ENCODE peak calls at places on chromosomes 7 and 10, in four cellular contexts. One of them, this sample, is unnamed.

GRCh38 chr7:80298201-80298600 is 163.6 kb downstream of the GNAI1 start:
- DNase-seq in H9: no peak
- DNase-seq in H1: no peak
- DNase-seq in IMR-90: peak; percentile 26
- DNase-seq in this sample: no peak

GRCh38 chr7:29270979-29271658 is 76.5 kb downstream of the CHN2 start:
- DNase-seq in H9: no peak
- DNase-seq in IMR-90: no peak
- DNase-seq in H1: no peak
- DNase-seq in this sample: no peak

GRCh38 chr10:129047001-129047400 is 420.0 kb upstream of the MGMT start:
- DNase-seq in H9: no peak
- DNase-seq in IMR-90: peak; percentile 8
- DNase-seq in H1: no peak
- DNase-seq in this sample: no peak

GRCh38 chr7:71034243-71034642 is 97.7 kb upstream of the GALNT17 start:
- DNase-seq in H9: no peak
- DNase-seq in IMR-90: no peak
- DNase-seq in H1: no peak
- DNase-seq in this sample: no peak

GRCh38 chr7:29255839-29256782 is 61.5 kb downstream of the CHN2 start:
- DNase-seq in H1: no peak
- DNase-seq in H9: no peak
- DNase-seq in IMR-90: no peak
- DNase-seq in this sample: no peak

GRCh38 chr10:22850541-22850940 is 77.3 kb upstream of the ARMC3 start:
- DNase-seq in H1: no peak
- DNase-seq in H9: no peak
- DNase-seq in IMR-90: no peak
- DNase-seq in this sample: no peak

GRCh38 chr10:53997953-53998352 is 803.1 kb downstream of the PCDH15 start:
- DNase-seq in H1: no peak
- DNase-seq in IMR-90: no peak
- DNase-seq in H9: no peak
- DNase-seq in this sample: no peak

GRCh38 chr7:154177584-154177983 is 125.4 kb downstream of the DPP6 start:
- DNase-seq in H1: no peak
- DNase-seq in IMR-90: no peak
- DNase-seq in H9: no peak
- DNase-seq in this sample: no peak

GRCh38 chr10:42149027-42149700 is 489.2 kb downstream of the ZNF33B start:
- DNase-seq in IMR-90: no peak
- DNase-seq in H1: no peak
- DNase-seq in H9: no peak
- DNase-seq in this sample: no peak

DNA sequence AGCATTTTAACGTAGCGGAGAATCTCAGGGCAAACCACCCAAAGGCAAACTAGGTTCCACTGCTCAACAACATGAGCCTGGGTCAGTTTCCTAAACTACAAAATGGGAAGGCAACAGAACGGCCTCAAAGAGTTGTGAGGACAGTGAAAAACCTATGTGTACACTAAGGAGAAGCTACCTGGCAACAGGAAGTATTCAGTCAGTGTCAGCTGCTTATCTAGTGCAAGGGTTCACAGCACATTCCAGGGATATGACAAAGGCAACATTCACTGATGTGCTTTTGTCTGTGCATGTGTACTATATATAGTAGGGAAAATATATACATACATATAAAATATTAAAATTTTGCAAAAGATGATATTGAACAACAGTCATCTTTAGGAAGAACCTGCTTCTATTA is 17.2 kb downstream of the NUDCD3 start:
- DNase-seq in IMR-90: peak; percentile 45
- DNase-seq in H9: no peak
- DNase-seq in H1: no peak
- DNase-seq in this sample: no peak
- H2AK5ac ChIP-seq in IMR-90: no peak overlapping the region
- H2AK5ac ChIP-seq in H9: no peak overlapping the region
- H2AK5ac ChIP-seq in H1: no peak overlapping the region
- H2AK5ac ChIP-seq in this sample: no peak overlapping the region

DNA sequence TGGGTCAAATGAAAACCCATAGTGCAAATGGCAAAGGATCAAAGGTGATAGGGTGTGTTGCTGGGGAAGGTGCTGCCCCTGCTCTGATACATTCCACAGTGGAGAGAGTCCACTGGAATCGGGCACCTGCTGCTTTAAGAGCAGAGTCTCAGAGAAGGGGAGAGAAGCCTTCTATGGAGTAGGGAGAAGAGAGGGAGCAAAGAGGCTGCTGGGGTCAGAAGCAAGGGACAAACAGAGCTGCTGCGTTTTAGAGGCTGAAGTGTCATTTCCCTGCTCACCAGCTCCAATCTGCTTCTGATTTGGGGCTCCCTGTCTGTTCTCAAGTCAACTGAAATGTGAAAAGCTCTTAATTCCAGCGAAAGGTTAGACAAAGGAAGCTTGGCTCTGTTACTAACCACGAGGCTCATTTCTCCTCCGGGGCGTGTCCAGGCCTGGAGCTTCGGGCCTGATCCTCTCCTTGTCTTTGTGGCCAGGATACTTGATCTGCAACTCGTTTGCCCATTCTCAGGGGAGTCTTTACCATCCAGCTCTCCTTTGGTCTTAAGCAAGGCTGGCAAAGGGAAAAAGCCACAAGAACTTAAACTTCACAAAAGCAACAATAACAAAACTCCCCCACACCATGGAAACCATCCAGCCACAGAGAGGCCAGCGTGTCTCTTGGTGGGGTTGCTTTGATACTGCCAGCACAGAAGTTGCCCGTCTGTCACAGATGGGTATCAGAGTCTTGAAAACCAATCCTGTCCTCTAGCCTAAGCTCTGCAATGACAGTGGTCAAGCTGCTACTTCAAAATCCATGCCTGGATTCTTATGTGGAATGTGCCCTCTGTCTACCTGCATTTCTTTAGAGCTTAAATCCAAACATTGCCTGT is 692.6 kb downstream of the SUGCT start:
- DNase-seq in IMR-90: no peak
- DNase-seq in H9: no peak
- DNase-seq in H1: no peak
- DNase-seq in this sample: peak; percentile 21
- H2AK5ac ChIP-seq in IMR-90: peak overlapping the region; percentile 81
- H2AK5ac ChIP-seq in H9: no peak overlapping the region
- H2AK5ac ChIP-seq in H1: no peak overlapping the region
- H2AK5ac ChIP-seq in this sample: no peak overlapping the region

GRCh38 chr7:41918597-41918996 is 215.7 kb upstream of the INHBA start:
- DNase-seq in IMR-90: peak; percentile 98
- DNase-seq in H9: no peak
- DNase-seq in H1: no peak
- DNase-seq in this sample: no peak
- H2AK5ac ChIP-seq in IMR-90: peak overlapping the region; percentile 94
- H2AK5ac ChIP-seq in H9: no peak overlapping the region
- H2AK5ac ChIP-seq in H1: no peak overlapping the region
- H2AK5ac ChIP-seq in this sample: no peak overlapping the region

DNA sequence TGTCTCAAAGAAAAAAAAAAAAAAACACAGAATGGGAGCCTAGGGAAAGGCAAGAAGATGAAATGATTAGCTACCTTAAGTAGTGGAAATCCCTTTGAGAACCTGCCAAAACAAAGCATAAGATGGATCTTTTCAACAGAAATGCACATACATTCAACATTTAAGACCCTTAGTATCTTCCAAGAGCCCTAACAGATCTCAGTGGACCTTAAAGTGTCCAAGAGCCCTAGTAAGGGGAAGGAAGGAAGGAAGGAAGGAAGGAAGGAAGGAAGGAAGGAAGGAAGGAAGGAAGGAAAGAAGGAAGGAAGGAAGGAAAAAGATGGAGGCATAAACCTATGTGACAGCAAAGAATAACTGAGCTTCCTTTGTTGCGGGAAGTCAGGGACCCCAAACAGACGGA is 11.6 kb upstream of the MACROH2A2 start:
- DNase-seq in H9: no peak
- DNase-seq in IMR-90: no peak
- DNase-seq in H1: no peak
- DNase-seq in this sample: no peak
- H2AK5ac ChIP-seq in H9: no peak overlapping the region
- H2AK5ac ChIP-seq in IMR-90: no peak overlapping the region
- H2AK5ac ChIP-seq in H1: no peak overlapping the region
- H2AK5ac ChIP-seq in this sample: no peak overlapping the region

DNA sequence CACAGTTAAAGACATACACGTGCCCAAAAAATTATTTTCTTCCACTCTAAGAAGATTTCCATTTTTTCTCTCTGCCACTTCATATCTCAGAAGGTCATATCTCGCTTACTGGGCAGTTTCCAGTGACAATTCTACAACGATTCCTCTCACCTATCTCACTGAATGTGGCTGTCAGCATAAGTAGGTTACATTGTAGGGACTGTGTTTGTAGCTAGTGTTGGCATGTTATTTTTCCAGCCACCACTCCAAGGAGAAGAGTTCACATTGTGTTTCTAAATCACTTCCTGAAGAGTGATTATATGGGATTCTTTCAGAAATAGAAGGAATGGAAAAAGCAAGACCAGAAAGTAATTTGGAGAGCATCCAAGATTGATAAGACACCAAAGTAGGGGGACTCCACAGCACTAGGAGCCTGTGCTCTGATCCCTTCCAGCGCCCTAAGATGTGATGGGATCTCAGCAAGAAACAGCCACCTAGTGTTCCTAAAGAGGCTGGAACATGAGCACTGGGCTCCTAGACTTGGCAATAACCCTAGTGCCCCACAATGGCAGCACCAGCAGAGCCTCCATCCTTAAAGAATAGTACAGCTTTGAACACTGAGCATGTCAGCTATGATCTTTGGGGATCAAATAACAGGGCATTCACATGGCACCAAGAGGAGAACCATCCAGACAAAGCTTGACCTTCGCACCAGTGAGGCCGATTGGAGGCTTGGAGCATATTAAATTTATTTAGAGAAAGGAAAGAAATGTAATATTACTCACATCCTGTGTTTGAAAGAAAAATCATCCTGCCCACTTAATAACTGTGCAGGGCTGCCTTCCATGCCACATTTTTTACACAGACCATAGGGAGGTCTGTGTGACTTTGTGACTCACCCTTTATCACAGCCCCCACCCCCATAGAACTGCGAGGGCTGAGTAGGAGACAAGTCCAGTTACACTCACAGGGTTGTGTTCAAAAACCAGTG is 51.8 kb downstream of the CAV1 start:
- DNase-seq in H9: no peak
- DNase-seq in H1: no peak
- DNase-seq in IMR-90: peak; percentile 98
- DNase-seq in this sample: no peak
- H2AK5ac ChIP-seq in H9: no peak overlapping the region
- H2AK5ac ChIP-seq in H1: no peak overlapping the region
- H2AK5ac ChIP-seq in IMR-90: peak overlapping the region; percentile 97
- H2AK5ac ChIP-seq in this sample: no peak overlapping the region